ENCODE peak calls at places on chromosomes 16 and 17, in nine cellular contexts. K is ovary, Z is tibial nerve, M is A549, R is sigmoid colon, A is stomach, W is esophagus muscularis mucosa, V is transverse colon, P is SK-N-SH. F is an unnamed sample.

GRCh38 chr16:1082266-1082951 is 9.9 kb downstream of the SSTR5 start:
- DNase-seq in K (no peak), Z (no peak), A (no peak), R (no peak), P (no peak), M (no peak), V (no peak), W (no peak), F (peak)

GRCh38 chr17:21282231-21282630 is 2.3 kb upstream of the MAP2K3 start:
- DNase-seq in K (no peak), M (peak), Z (no peak), V (no peak), R (peak), W (no peak), P (no peak), A (no peak), F (no peak)

GRCh38 chr16:65445313-65446260 is 323.7 kb upstream of the CDH11 start:
- DNase-seq in K (no peak), V (no peak), R (no peak), Z (no peak), A (no peak), M (no peak), P (no peak), W (peak), F (no peak)

GRCh38 chr17:29090746-29091395 is 47.9 kb downstream of the PIPOX start:
- DNase-seq in K (no peak), A (no peak), Z (no peak), V (no peak), W (no peak), R (no peak), M (no peak), P (peak), F (no peak)

GRCh38 chr17:29835438-29836351 is 94.3 kb downstream of the SSH2 start:
- DNase-seq in P (no peak), V (peak), R (no peak), M (peak), K (no peak), W (no peak), Z (no peak), A (peak), F (no peak)

GRCh38 chr16:58024673-58025350 is 742 bp upstream of the MMP15 start:
- DNase-seq in Z (no peak), P (peak), V (peak), M (peak), K (peak), W (no peak), A (peak), R (no peak), F (peak)

GRCh38 chr16:58125781-58126335 is 3.3 kb downstream of the CFAP20 start:
- DNase-seq in A (no peak), W (no peak), R (no peak), M (no peak), V (no peak), Z (no peak), K (no peak), P (no peak), F (no peak)

GRCh38 chr17:37701424-37702020 is 43.3 kb downstream of the HNF1B start:
- DNase-seq in A (peak), R (no peak), V (peak), Z (peak), M (peak), P (peak), K (no peak), W (no peak), F (no peak)

GRCh38 chr17:77286391-77286640 is 145.5 kb downstream of the SEC14L1 start:
- DNase-seq in A (no peak), R (no peak), K (no peak), W (no peak), M (no peak), P (no peak), V (no peak), Z (no peak), F (no peak)

GRCh38 chr16:51971184-51971583 is 575.8 kb downstream of the TOX3 start:
- DNase-seq in M (peak), K (no peak), A (peak), W (no peak), Z (no peak), V (no peak), P (peak), R (no peak), F (no peak)

GRCh38 chr17:19718613-19719364 is 2.4 kb upstream of the SLC47A2 start:
- DNase-seq in R (no peak), Z (no peak), V (no peak), K (no peak), W (no peak), M (peak), P (peak), A (no peak), F (peak)

GRCh38 chr17:50267074-50267841 is 7.0 kb upstream of the TMEM92 start:
- DNase-seq in A (no peak), W (no peak), K (peak), M (no peak), V (peak), Z (no peak), R (peak), P (peak), F (no peak)

DNA sequence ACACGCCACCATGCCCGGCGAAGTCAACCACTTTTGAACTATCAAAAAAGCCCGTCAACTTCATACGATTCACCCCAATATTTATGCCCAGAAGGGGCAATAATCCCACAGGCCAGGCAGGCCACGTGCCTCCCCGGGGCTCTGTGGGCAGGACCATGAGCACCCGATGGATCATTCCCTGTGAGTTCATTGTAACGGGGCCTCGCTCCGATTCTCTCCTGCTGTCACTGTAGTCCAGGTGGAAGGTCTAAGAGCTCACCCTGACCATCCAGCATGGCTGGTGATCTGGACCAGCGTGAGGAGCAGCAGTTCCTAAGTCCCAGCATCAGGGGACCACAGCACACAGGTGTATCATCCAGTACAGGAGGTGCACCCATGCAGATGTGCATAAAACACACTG is 77.5 kb upstream of the DOC2B start:
- DNase-seq in P (no peak), Z (no peak), R (no peak), K (no peak), M (no peak), A (peak), W (no peak), V (no peak), F (no peak)
- TF ChIP-seq EP300 in P (no peak), Z (no peak), R (no peak), K (no peak), M (no peak), A (no peak), W (no peak), V (no peak), F (no peak)

GRCh38 chr17:66957951-66958579 is 6.4 kb upstream of the CACNG4 start:
- DNase-seq in A (no peak), R (no peak), M (no peak), K (no peak), Z (no peak), W (no peak), P (peak), V (no peak), F (peak)
- TF ChIP-seq EP300 in A (no peak), R (no peak), M (no peak), K (no peak), Z (no peak), W (no peak), P (no peak), V (no peak), F (no peak)

GRCh38 chr17:42908872-42909700 is 8.5 kb downstream of the G6PC1 start:
- DNase-seq in V (no peak), P (no peak), W (no peak), A (no peak), K (no peak), Z (no peak), M (no peak), R (no peak), F (no peak)

GRCh38 chr17:42901535-42902229 is 1.1 kb downstream of the G6PC1 start:
- DNase-seq in P (no peak), A (peak), V (no peak), K (no peak), W (no peak), Z (no peak), M (no peak), R (no peak), F (no peak)

GRCh38 chr17:42900460-42901331 is at the start of gene G6PC1:
- DNase-seq in M (no peak), P (no peak), K (no peak), V (no peak), Z (no peak), W (no peak), A (no peak), R (no peak), F (peak)

GRCh38 chr17:42906772-42907171 is 6.2 kb downstream of the G6PC1 start:
- DNase-seq in K (no peak), W (no peak), P (no peak), A (no peak), M (no peak), V (no peak), R (no peak), Z (no peak), F (no peak)

DNA sequence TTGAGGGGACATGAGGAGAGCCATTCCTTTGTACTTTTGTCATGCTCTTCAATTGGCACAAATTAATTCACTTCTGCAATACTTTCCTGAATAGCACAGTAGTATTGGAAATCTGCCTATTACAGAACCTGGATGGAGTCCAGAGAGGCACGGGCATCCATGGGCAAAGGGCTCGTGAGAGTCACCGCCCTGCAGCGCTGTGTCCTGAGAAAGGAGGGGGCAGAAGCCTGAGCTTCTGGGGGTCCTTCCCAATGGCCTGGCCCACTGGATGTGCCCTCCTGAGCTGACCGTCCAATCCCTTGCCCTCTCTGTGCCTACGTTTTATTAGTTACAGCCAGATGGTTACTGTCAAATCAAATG is 3.5 kb downstream of the G6PC1 start:
- DNase-seq in A (peak), M (no peak), K (no peak), V (no peak), Z (no peak), P (no peak), W (no peak), R (no peak), F (no peak)
- TF ChIP-seq EP300 in A (no peak), M (no peak), K (no peak), V (no peak), Z (no peak), P (no peak), W (no peak), R (no peak), F (no peak)

GRCh38 chr16:50961944-50962343 is 189.1 kb downstream of the SALL1 start:
- DNase-seq in Z (no peak), K (no peak), M (no peak), V (no peak), P (no peak), R (no peak), A (no peak), W (no peak), F (no peak)

GRCh38 chr16:50955311-50955710 is 195.8 kb downstream of the SALL1 start:
- DNase-seq in K (no peak), P (no peak), W (no peak), V (no peak), M (no peak), A (no peak), Z (no peak), R (no peak), F (no peak)

GRCh38 chr16:50964491-50964890 is 186.6 kb downstream of the SALL1 start:
- DNase-seq in P (no peak), A (no peak), K (no peak), Z (no peak), M (no peak), V (no peak), R (no peak), W (no peak), F (no peak)

GRCh38 chr16:50956637-50957036 is 194.4 kb downstream of the SALL1 start:
- DNase-seq in W (no peak), Z (no peak), R (no peak), V (no peak), A (no peak), K (no peak), M (no peak), P (no peak), F (no peak)

DNA sequence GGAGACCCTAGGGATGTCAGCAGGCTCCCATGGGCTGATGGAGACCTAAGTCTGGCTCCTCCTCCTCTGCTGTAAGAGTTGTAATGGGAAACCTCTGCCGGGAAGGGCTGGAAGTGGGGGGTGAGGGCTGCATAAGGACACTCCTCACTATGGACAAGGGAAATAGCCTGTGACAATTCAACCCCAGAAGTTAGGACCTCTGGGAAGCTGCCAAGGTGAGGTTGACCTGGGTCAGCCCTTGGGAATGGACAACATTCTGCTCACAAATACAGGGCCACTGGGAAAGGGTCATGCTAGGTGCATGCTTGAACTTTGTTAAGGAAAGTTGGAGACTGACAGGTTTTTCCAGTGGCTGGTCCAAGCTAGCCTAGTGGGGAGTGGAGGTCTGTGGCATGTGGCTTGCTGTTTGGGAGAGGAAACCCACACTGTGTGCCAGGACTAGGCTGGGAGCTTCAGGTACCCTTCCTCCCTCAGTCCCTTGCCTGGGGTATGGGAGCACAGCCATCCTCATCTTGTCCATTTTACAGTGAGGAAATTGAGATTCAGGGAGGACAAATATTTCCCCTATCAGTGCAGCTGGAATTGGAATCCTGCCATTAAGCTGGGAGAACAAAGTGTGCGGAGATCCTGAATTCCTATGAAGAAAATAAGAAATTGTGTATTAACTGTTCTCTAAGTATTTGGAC is 190.4 kb downstream of the SALL1 start:
- DNase-seq in W (no peak), M (no peak), A (peak), R (no peak), P (no peak), K (no peak), Z (no peak), V (no peak), F (no peak)
- TF ChIP-seq EP300 in W (no peak), M (no peak), A (no peak), R (no peak), P (no peak), K (no peak), Z (no peak), V (no peak), F (no peak)

DNA sequence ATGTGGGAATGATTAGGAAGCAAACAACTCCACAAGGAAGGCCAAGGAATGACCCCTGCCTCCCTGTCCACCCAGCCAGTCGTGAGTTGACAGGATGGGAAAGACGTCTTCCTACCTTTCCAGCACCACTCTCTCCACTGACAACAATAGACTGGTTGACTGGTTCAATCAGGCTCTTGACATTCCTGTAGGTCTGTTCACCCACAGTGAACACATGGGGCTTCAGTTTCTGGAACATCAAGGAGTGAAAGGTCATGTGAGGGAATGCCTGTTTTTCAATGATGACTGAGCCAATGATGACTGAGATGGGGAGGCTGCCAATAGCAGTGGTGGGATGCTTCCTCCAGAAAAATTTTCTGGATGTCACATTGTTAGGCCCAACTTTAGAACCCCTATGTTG is 9.6 kb downstream of the MYO19 start:
- DNase-seq in W (no peak), A (no peak), Z (no peak), K (no peak), R (no peak), P (no peak), M (no peak), V (no peak), F (no peak)
- TF ChIP-seq EP300 in W (no peak), A (no peak), Z (no peak), K (no peak), R (no peak), P (no peak), M (no peak), V (no peak), F (no peak)

GRCh38 chr17:2222901-2223616 is 80.5 kb downstream of the SMG6 start:
- DNase-seq in Z (peak), A (peak), R (peak), M (no peak), V (peak), W (no peak), P (no peak), K (no peak), F (no peak)
- TF ChIP-seq EP300 in Z (peak), A (no peak), R (peak), M (no peak), V (no peak), W (no peak), P (no peak), K (no peak), F (no peak)

GRCh38 chr16:50007744-50008143 is 17.3 kb upstream of the CNEP1R1 start:
- DNase-seq in Z (no peak), M (no peak), W (no peak), V (no peak), P (no peak), A (no peak), K (no peak), R (no peak), F (no peak)

GRCh38 chr16:50010212-50010611 is 14.8 kb upstream of the CNEP1R1 start:
- DNase-seq in W (no peak), A (no peak), M (no peak), R (no peak), P (no peak), V (no peak), K (no peak), Z (no peak), F (no peak)

GRCh38 chr16:50012182-50012581 is 12.8 kb upstream of the CNEP1R1 start:
- DNase-seq in A (no peak), W (no peak), V (no peak), M (no peak), P (no peak), Z (no peak), R (no peak), K (no peak), F (no peak)

GRCh38 chr16:50015631-50016030 is 9.4 kb upstream of the CNEP1R1 start:
- DNase-seq in A (no peak), W (no peak), V (no peak), P (no peak), M (no peak), Z (no peak), K (no peak), R (no peak), F (no peak)

DNA sequence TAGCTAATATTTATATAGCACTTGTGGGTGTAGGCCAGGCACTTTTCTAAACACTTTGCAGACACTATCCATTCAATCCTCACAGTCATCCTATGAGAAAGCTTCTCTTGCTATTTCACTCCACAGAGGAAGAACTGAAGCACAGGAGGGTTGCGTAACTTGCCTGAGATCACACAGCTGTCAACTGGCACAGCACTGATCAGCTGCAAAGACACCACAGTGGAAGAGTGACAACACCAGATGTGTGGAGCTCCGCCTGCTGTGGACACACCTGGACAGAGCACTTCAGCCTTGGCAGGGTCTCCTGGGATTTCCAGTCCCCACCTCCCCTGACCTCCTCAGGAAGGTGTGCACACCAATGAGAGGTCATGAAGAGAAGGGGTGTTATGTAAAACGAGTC is 13.3 kb upstream of the CNEP1R1 start:
- DNase-seq in A (no peak), W (no peak), V (no peak), K (no peak), R (no peak), Z (no peak), P (no peak), M (no peak), F (no peak)
- TF ChIP-seq EP300 in A (no peak), W (no peak), V (no peak), K (no peak), R (no peak), Z (no peak), P (no peak), M (no peak), F (no peak)

GRCh38 chr16:81679721-81680430 is 99.2 kb upstream of the PLCG2 start:
- DNase-seq in A (no peak), V (no peak), Z (no peak), P (no peak), R (no peak), W (no peak), M (no peak), K (no peak), F (no peak)

GRCh38 chr16:81677375-81677737 is 101.7 kb upstream of the PLCG2 start:
- DNase-seq in P (no peak), R (no peak), A (no peak), M (no peak), Z (no peak), W (no peak), K (no peak), V (no peak), F (no peak)

GRCh38 chr16:81678326-81679095 is 100.6 kb upstream of the PLCG2 start:
- DNase-seq in A (no peak), P (no peak), M (no peak), W (no peak), R (no peak), Z (no peak), V (no peak), K (peak), F (no peak)

GRCh38 chr16:81681311-81681710 is 97.8 kb upstream of the PLCG2 start:
- DNase-seq in M (no peak), W (no peak), K (no peak), P (no peak), V (no peak), R (no peak), Z (no peak), A (no peak), F (no peak)

DNA sequence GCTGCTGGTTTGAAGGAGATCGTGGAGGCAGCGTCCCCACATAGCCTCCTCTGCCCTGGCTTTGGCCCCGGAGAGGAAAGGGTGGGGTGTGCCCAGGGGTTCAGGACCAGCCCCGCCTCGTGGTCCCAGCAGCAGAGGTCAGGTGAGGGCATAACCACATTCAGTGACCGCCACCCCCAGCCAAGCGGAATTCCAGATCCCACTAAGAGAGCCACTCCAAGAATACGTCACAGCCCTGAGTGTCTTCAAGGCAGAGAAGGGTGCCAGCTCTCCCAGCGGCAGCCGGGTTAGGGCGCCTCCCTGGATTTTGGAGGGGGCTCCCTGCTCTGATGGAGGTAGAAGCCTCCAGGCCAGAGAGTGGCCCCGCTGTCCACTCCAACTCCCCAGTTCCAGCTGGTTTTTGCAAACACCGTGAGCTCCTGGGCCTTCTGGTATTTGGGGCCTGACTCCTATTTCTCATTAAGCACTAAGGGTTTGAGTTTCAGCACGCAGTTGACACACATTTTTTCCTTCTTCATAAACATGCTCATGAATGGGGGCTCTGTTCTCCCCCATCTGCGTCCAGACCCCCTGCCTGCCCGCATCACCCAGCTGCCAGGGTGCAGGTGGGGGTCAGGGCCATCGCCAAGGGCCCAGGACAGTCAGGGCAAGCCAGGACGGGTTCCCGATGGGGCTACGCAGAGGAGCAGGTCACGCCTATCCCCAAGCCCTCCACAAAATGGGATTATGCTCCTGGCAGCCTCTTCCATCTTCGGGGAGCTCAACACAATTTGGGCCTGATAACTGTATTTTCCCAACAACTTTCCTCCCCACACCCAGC is 98.4 kb upstream of the PLCG2 start:
- DNase-seq in A (no peak), M (no peak), K (no peak), P (no peak), Z (no peak), R (no peak), V (no peak), W (no peak), F (no peak)
- TF ChIP-seq EP300 in A (no peak), M (no peak), K (no peak), P (no peak), Z (no peak), R (no peak), V (no peak), W (no peak), F (no peak)